ENCODE peak calls at places on chromosomes 7 and 10, in seven cellular contexts. Y is left colon; A is stimulated activated CD8-positive, alpha-beta memory T cell treated with anti-CD3 and anti-CD28 coated beads, Interleukin-7, amount 100 ng/mL, for 24 hours; S is CD8-positive, alpha-beta memory T cell; C is GM12878; D is NCI-H2081 treated with DMSO at 0.1 percent for 48 hours; N is M059J. K is an unnamed sample.

GRCh38 chr7:32251659-32252058 is 181.5 kb upstream of the PDE1C start:
- DNase-seq in Y (no peak), A (no peak), S (no peak), C (no peak), D (no peak), N (no peak), K (no peak)

GRCh38 chr7:45020915-45021314 is 20.9 kb downstream of the CCM2 start:
- DNase-seq in Y (no peak), A (no peak), S (no peak), C (no peak), D (no peak), N (no peak), K (no peak)

GRCh38 chr10:29482591-29483421 is 152.0 kb downstream of the SVIL start:
- DNase-seq in Y (no peak), A (peak; percentile 5), S (peak; percentile 5), C (no peak), D (no peak), N (peak; percentile 37), K (no peak)

GRCh38 chr10:120941468-120941867 is 90.3 kb downstream of the WDR11 start:
- DNase-seq in Y (no peak), A (no peak), S (no peak), C (no peak), D (no peak), N (no peak), K (no peak)

GRCh38 chr7:80411621-80412020 is 100.2 kb downstream of the GNAT3 start:
- DNase-seq in Y (no peak), A (no peak), S (no peak), C (no peak), D (no peak), N (no peak), K (no peak)

GRCh38 chr7:24073651-24074420 is 210.2 kb upstream of the NPY start:
- DNase-seq in Y (no peak), A (no peak), S (no peak), C (no peak), D (no peak), N (no peak), K (no peak)

GRCh38 chr7:87173456-87173855 is 21.2 kb downstream of the DMTF1 start:
- DNase-seq in Y (no peak), A (no peak), S (no peak), C (no peak), D (no peak), N (no peak), K (no peak)

GRCh38 chr10:71319042-71319799 is at the start of gene SLC29A3:
- DNase-seq in Y (peak; percentile 84), A (peak; percentile 64), S (peak; percentile 76), C (no peak), D (peak; percentile 22), N (peak; percentile 64), K (peak; percentile 88)

GRCh38 chr7:114530074-114530611 is 115.5 kb downstream of the FOXP2 start:
- DNase-seq in Y (no peak), A (no peak), S (no peak), C (no peak), D (no peak), N (no peak), K (no peak)

GRCh38 chr10:132156382-132156781 is 30.4 kb upstream of the DPYSL4 start:
- DNase-seq in Y (no peak), A (no peak), S (no peak), C (no peak), D (no peak), N (no peak), K (no peak)

GRCh38 chr10:132122939-132123445 is 57.2 kb downstream of the JAKMIP3 start:
- DNase-seq in Y (no peak), A (no peak), S (no peak), C (no peak), D (no peak), N (no peak), K (no peak)

GRCh38 chr7:29806131-29806792 is at the start of gene WIPF3:
- DNase-seq in Y (peak; percentile 31), A (no peak), S (no peak), C (no peak), D (no peak), N (no peak), K (no peak)

GRCh38 chr10:34413214-34413613 is 401.9 kb downstream of the PARD3 start:
- DNase-seq in Y (no peak), A (no peak), S (no peak), C (no peak), D (no peak), N (no peak), K (no peak)

GRCh38 chr7:158778476-158778875 is 50.8 kb downstream of the ESYT2 start:
- DNase-seq in Y (no peak), A (no peak), S (no peak), C (no peak), D (no peak), N (no peak), K (no peak)

GRCh38 chr10:71188201-71188600 is 24.2 kb upstream of the UNC5B start:
- DNase-seq in Y (no peak), A (no peak), S (no peak), C (no peak), D (no peak), N (no peak), K (no peak)

GRCh38 chr7:74579800-74580685 is 77.5 kb upstream of the GTF2I start:
- DNase-seq in Y (peak; percentile 89), A (no peak), S (no peak), C (no peak), D (no peak), N (no peak), K (no peak)

GRCh38 chr7:129024125-129024524 is 30.8 kb downstream of the TNPO3 start:
- DNase-seq in Y (no peak), A (no peak), S (no peak), C (no peak), D (no peak), N (no peak), K (no peak)

GRCh38 chr10:90306187-90306586 is 551.7 kb downstream of the HTR7 start:
- DNase-seq in Y (no peak), A (no peak), S (no peak), C (no peak), D (no peak), N (peak; percentile 98), K (no peak)

GRCh38 chr10:91319336-91319735 is 90.8 kb upstream of the HECTD2 start:
- DNase-seq in Y (no peak), A (no peak), S (no peak), C (no peak), D (no peak), N (no peak), K (no peak)

GRCh38 chr7:101077303-101078086 is 7.8 kb upstream of the TRIM56 start:
- DNase-seq in Y (peak; percentile 77), A (peak; percentile 70), S (peak; percentile 66), C (peak; percentile 49), D (peak; percentile 64), N (peak; percentile 96), K (peak; percentile 76)

GRCh38 chr7:88339195-88339922 is 32.7 kb upstream of the STEAP4 start:
- DNase-seq in Y (no peak), A (no peak), S (no peak), C (no peak), D (no peak), N (no peak), K (no peak)

K was measured in GM19239.